ENCODE peak calls at places on chromosomes 11 and 22, in seven cellular contexts. I is colonic mucosa, A is right atrium auricular region, Y is astrocyte, T is endothelial cell, K is IMR-90, P is AG09319. L is an unnamed sample.

GRCh38 chr22:39481595-39481994 is 20.5 kb upstream of the MIEF1 start:
- DNase-seq in I (no peak), A (no peak), Y (no peak), T (no peak), K (no peak), P (no peak), L (no peak)

GRCh38 chr11:72191961-72192381 is at the start of gene FOLR1:
- DNase-seq in I (no peak), A (no peak), Y (peak), T (no peak), K (no peak), P (no peak), L (no peak)

GRCh38 chr11:45662665-45663485 is 2.5 kb downstream of the CHST1 start:
- DNase-seq in I (no peak), A (no peak), Y (peak), T (no peak), K (peak), P (peak), L (no peak)

GRCh38 chr11:64633555-64634159 is 42.6 kb downstream of the SLC22A12 start:
- DNase-seq in I (no peak), A (no peak), Y (no peak), T (no peak), K (no peak), P (no peak), L (no peak)

GRCh38 chr11:65787649-65788622 is 1.1 kb downstream of the OVOL1 start:
- DNase-seq in I (peak), A (no peak), Y (no peak), T (no peak), K (no peak), P (no peak), L (no peak)

GRCh38 chr22:39215430-39216142 is 29.2 kb downstream of the PDGFB start:
- DNase-seq in I (no peak), A (no peak), Y (no peak), T (no peak), K (no peak), P (no peak), L (peak)

GRCh38 chr11:8008212-8008611 is 21.1 kb downstream of the EIF3F start:
- DNase-seq in I (no peak), A (no peak), Y (no peak), T (no peak), K (no peak), P (no peak), L (no peak)

GRCh38 chr11:95451682-95452081 is 220.7 kb upstream of the SESN3 start:
- DNase-seq in I (no peak), A (no peak), Y (peak), T (no peak), K (peak), P (no peak), L (no peak)

GRCh38 chr11:2139691-2140337 is 625 bp upstream of the IGF2 start:
- DNase-seq in I (no peak), A (no peak), Y (no peak), T (no peak), K (no peak), P (no peak), L (no peak)

GRCh38 chr11:32113200-32113599 is 22.3 kb downstream of the RCN1 start:
- DNase-seq in I (no peak), A (no peak), Y (no peak), T (no peak), K (no peak), P (no peak), L (no peak)

GRCh38 chr22:38208549-38209097 is 6.8 kb downstream of the MAFF start:
- DNase-seq in I (no peak), A (no peak), Y (no peak), T (no peak), K (no peak), P (no peak), L (no peak)

GRCh38 chr11:76025068-76025467 is 181.2 kb downstream of the WNT11 start:
- DNase-seq in I (no peak), A (no peak), Y (peak), T (no peak), K (peak), P (peak), L (no peak)

GRCh38 chr11:39541945-39542351 is 1917.5 kb downstream of the LRRC4C start:
- DNase-seq in I (no peak), A (no peak), Y (no peak), T (peak), K (no peak), P (no peak), L (no peak)

GRCh38 chr11:109421981-109422590 is at the start of gene C11orf87:
- DNase-seq in I (no peak), A (no peak), Y (no peak), T (peak), K (no peak), P (no peak), L (peak)

GRCh38 chr11:35214792-35215193 is 75.8 kb downstream of the CD44 start:
- DNase-seq in I (no peak), A (no peak), Y (peak), T (no peak), K (peak), P (peak), L (no peak)

GRCh38 chr11:36130401-36130800 is 158.8 kb downstream of the COMMD9 start:
- DNase-seq in I (no peak), A (no peak), Y (no peak), T (no peak), K (peak), P (no peak), L (no peak)

GRCh38 chr11:1920128-1920908 is 815 bp downstream of the TNNT3 start:
- DNase-seq in I (peak), A (no peak), Y (no peak), T (no peak), K (no peak), P (no peak), L (no peak)

GRCh38 chr11:71294846-71295600 is 42.6 kb upstream of the SHANK2 start:
- DNase-seq in I (peak), A (peak), Y (no peak), T (no peak), K (no peak), P (no peak), L (no peak)

GRCh38 chr11:27933992-27934829 is 173.7 kb downstream of the KIF18A start:
- DNase-seq in I (no peak), A (no peak), Y (peak), T (no peak), K (peak), P (no peak), L (no peak)

GRCh38 chr22:36981247-36981775 is 37.9 kb downstream of the TST start:
- DNase-seq in I (no peak), A (no peak), Y (no peak), T (no peak), K (no peak), P (no peak), L (no peak)

GRCh38 chr11:80103149-80103859 is 662.5 kb upstream of the TENM4 start:
- DNase-seq in I (no peak), A (no peak), Y (peak), T (no peak), K (peak), P (no peak), L (no peak)

GRCh38 chr11:2804701-2805387 is 80.7 kb downstream of the CDKN1C start:
- DNase-seq in I (peak), A (peak), Y (no peak), T (no peak), K (no peak), P (no peak), L (no peak)

GRCh38 chr22:40043793-40044101 is 49.0 kb downstream of the FAM83F start:
- DNase-seq in I (no peak), A (no peak), Y (no peak), T (no peak), K (no peak), P (no peak), L (no peak)

GRCh38 chr11:67268036-67268683 is 1.9 kb downstream of the GRK2 start:
- DNase-seq in I (no peak), A (no peak), Y (no peak), T (no peak), K (no peak), P (no peak), L (peak)

GRCh38 chr11:67265633-67266423 is 445 bp upstream of the GRK2 start:
- DNase-seq in I (peak), A (no peak), Y (no peak), T (peak), K (peak), P (no peak), L (peak)

GRCh38 chr11:67266424-67267187 is at the start of gene GRK2:
- DNase-seq in I (no peak), A (no peak), Y (no peak), T (peak), K (peak), P (no peak), L (peak)

GRCh38 chr11:67268684-67269268 is 2.5 kb downstream of the GRK2 start:
- DNase-seq in I (no peak), A (no peak), Y (no peak), T (no peak), K (no peak), P (no peak), L (no peak)

GRCh38 chr11:67267188-67268035 is 1.1 kb downstream of the GRK2 start:
- DNase-seq in I (peak), A (no peak), Y (no peak), T (no peak), K (no peak), P (no peak), L (no peak)
- TF ChIP-seq CTCF in I (no peak), A (no peak), Y (no peak), T (no peak), K (no peak), P (no peak), L (no peak)

DNA sequence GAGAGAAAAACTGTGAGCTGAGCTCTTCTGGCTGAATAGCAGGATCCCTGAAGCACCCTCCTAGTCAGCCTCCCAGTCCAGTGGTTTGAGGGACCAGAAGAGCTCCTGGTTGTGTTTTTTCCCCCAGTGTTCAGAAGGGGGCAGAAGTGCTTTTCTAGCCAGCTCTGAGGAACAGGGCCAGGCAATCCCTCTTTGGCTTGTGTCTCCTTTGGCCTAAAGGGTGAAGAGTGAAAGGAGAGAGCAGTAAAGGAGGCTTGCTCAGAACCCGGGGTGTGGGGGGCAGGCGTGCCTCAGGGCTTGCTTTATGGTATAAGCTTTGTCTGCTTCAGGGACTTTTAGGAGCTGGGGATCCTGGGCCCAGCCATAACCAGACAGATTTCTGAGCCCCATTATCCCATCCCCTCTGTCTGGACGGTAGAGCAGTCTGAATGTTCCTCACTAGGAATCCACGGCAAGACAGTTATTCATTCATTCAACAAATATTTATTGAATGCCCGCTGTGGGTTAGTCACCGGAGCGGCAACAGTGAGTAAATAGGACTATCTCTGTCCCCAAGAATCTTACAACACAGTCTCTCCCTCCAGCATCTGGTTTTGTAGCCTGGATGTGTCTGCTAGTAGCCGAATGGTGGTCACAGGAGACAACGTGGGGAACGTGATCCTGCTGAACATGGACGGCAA is 14.5 kb downstream of the ACP2 start:
- DNase-seq in I (no peak), A (no peak), Y (peak), T (peak), K (peak), P (no peak), L (no peak)
- TF ChIP-seq CTCF in I (no peak), A (peak), Y (no peak), T (no peak), K (peak), P (peak), L (no peak)

GRCh38 chr22:30327864-30328345 is 1.2 kb upstream of the TBC1D10A start:
- DNase-seq in I (peak), A (no peak), Y (no peak), T (no peak), K (no peak), P (no peak), L (no peak)
- TF ChIP-seq CTCF in I (peak), A (no peak), Y (no peak), T (no peak), K (peak), P (no peak), L (no peak)

GRCh38 chr22:22397875-22398524 is 110.5 kb downstream of the ZNF280B start:
- DNase-seq in I (no peak), A (no peak), Y (no peak), T (no peak), K (no peak), P (no peak), L (peak)
- TF ChIP-seq CTCF in I (no peak), A (no peak), Y (no peak), T (no peak), K (no peak), P (no peak), L (no peak)

GRCh38 chr22:22955276-22955798 is 67.7 kb downstream of the IGLL5 start:
- DNase-seq in I (no peak), A (no peak), Y (no peak), T (no peak), K (no peak), P (no peak), L (no peak)

GRCh38 chr22:22953796-22954195 is 66.2 kb downstream of the IGLL5 start:
- DNase-seq in I (no peak), A (no peak), Y (no peak), T (no peak), K (no peak), P (no peak), L (no peak)

GRCh38 chr22:22958621-22959020 is 71.0 kb downstream of the IGLL5 start:
- DNase-seq in I (no peak), A (no peak), Y (no peak), T (no peak), K (no peak), P (no peak), L (no peak)

GRCh38 chr22:22957090-22957489 is 69.5 kb downstream of the IGLL5 start:
- DNase-seq in I (no peak), A (no peak), Y (no peak), T (no peak), K (no peak), P (no peak), L (no peak)

GRCh38 chr22:22955866-22956535 is 68.4 kb downstream of the IGLL5 start:
- DNase-seq in I (peak), A (peak), Y (peak), T (peak), K (peak), P (peak), L (peak)
- TF ChIP-seq CTCF in I (peak), A (peak), Y (peak), T (peak), K (peak), P (peak), L (peak)

GRCh38 chr22:35517769-35518530 is 22.7 kb upstream of the RASD2 start:
- DNase-seq in I (peak), A (no peak), Y (no peak), T (no peak), K (no peak), P (no peak), L (no peak)
- TF ChIP-seq CTCF in I (no peak), A (no peak), Y (no peak), T (no peak), K (no peak), P (no peak), L (no peak)

GRCh38 chr22:29702025-29702930 is 17.5 kb upstream of the CABP7 start:
- DNase-seq in I (peak), A (no peak), Y (no peak), T (no peak), K (peak), P (no peak), L (no peak)

GRCh38 chr22:29702931-29703594 is 16.7 kb upstream of the CABP7 start:
- DNase-seq in I (no peak), A (no peak), Y (no peak), T (no peak), K (no peak), P (no peak), L (no peak)

GRCh38 chr22:29700206-29700948 is 19.4 kb upstream of the CABP7 start:
- DNase-seq in I (no peak), A (no peak), Y (peak), T (no peak), K (peak), P (no peak), L (no peak)

GRCh38 chr22:29703595-29704195 is 16.1 kb upstream of the CABP7 start:
- DNase-seq in I (no peak), A (no peak), Y (no peak), T (no peak), K (no peak), P (no peak), L (no peak)

GRCh38 chr22:29700949-29701927 is 18.6 kb upstream of the CABP7 start:
- DNase-seq in I (peak), A (no peak), Y (peak), T (peak), K (peak), P (no peak), L (no peak)
- TF ChIP-seq CTCF in I (no peak), A (no peak), Y (peak), T (no peak), K (peak), P (no peak), L (no peak)

DNA sequence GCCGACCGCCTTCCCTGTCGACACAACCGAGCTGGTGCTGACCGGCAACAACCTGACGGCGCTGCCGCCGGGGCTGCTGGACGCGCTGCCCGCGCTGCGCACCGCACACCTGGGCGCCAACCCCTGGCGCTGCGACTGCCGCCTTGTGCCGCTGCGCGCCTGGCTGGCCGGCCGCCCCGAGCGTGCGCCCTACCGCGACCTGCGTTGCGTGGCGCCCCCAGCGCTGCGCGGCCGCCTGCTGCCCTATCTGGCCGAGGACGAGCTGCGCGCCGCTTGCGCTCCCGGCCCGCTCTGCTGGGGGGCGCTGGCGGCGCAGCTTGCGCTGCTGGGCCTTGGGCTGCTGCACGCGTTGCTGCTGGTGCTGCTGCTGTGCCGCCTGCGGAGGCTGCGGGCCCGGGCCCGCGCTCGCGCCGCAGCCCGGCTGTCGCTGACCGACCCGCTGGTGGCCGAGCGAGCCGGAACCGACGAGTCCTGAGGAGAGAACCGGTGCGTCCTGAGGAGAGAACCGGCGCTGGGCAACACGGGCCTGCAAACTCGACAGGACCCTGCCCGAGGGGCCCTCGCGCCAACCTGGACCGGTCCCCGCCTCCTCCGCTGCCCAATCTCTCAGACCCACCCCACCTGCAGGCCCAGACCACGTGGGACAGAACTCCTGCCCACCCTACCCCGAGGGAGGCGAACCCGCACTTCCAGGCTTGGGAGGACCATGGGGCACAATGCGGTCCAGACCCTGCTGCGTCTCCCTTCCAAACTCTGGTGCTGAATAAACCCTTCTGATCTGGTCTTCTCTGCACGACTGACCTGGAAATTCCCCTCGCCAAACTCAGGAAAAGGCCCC is 870 bp downstream of the GP1BB start:
- DNase-seq in I (no peak), A (no peak), Y (peak), T (peak), K (peak), P (no peak), L (no peak)
- TF ChIP-seq CTCF in I (no peak), A (no peak), Y (no peak), T (peak), K (peak), P (no peak), L (peak)

GRCh38 chr11:62839050-62840015 is at the start of gene WDR74:
- DNase-seq in I (peak), A (peak), Y (peak), T (peak), K (peak), P (peak), L (peak)
- TF ChIP-seq CTCF in I (no peak), A (no peak), Y (no peak), T (no peak), K (no peak), P (no peak), L (no peak)

GRCh38 chr11:6443269-6444003 is 2.6 kb upstream of the HPX start:
- DNase-seq in I (peak), A (peak), Y (peak), T (peak), K (peak), P (peak), L (peak)
- TF ChIP-seq CTCF in I (peak), A (peak), Y (peak), T (peak), K (peak), P (peak), L (peak)

L was measured in GM10248.